ENCODE peak calls at places on chromosomes 11 and 22, in five cellular contexts. One of them, this sample, is unnamed.

GRCh38 chr11:122275513-122275912 is 159.5 kb upstream of the BLID start:
- DNase-seq in BE2C: no peak
- DNase-seq in HCT116: no peak
- DNase-seq in SK-N-SH: no peak
- DNase-seq in neural crest cell: no peak
- DNase-seq in this sample: no peak

GRCh38 chr11:69948256-69949141 is 129.3 kb upstream of the FGF3 start:
- DNase-seq in BE2C: peak
- DNase-seq in HCT116: peak
- DNase-seq in SK-N-SH: peak
- DNase-seq in neural crest cell: no peak
- DNase-seq in this sample: no peak

GRCh38 chr11:128474036-128474874 is 113.1 kb downstream of the ETS1 start:
- DNase-seq in BE2C: no peak
- DNase-seq in HCT116: no peak
- DNase-seq in SK-N-SH: no peak
- DNase-seq in neural crest cell: no peak
- DNase-seq in this sample: no peak

GRCh38 chr22:50606126-50606525 is 5.5 kb downstream of the MAPK8IP2 start:
- DNase-seq in BE2C: no peak
- DNase-seq in HCT116: no peak
- DNase-seq in SK-N-SH: no peak
- DNase-seq in neural crest cell: no peak
- DNase-seq in this sample: no peak

GRCh38 chr11:107929611-107930200 is 1.5 kb downstream of the RAB39A start:
- DNase-seq in BE2C: peak
- DNase-seq in HCT116: no peak
- DNase-seq in SK-N-SH: peak
- DNase-seq in neural crest cell: no peak
- DNase-seq in this sample: no peak

GRCh38 chr11:57622263-57622662 is 24.8 kb downstream of the SERPING1 start:
- DNase-seq in BE2C: no peak
- DNase-seq in HCT116: no peak
- DNase-seq in SK-N-SH: no peak
- DNase-seq in neural crest cell: no peak
- DNase-seq in this sample: no peak

GRCh38 chr11:109085708-109086373 is 336.1 kb upstream of the C11orf87 start:
- DNase-seq in BE2C: no peak
- DNase-seq in HCT116: no peak
- DNase-seq in SK-N-SH: no peak
- DNase-seq in neural crest cell: no peak
- DNase-seq in this sample: peak

GRCh38 chr11:70497536-70498075 is 99.3 kb downstream of the CTTN start:
- DNase-seq in BE2C: peak
- DNase-seq in HCT116: no peak
- DNase-seq in SK-N-SH: no peak
- DNase-seq in neural crest cell: no peak
- DNase-seq in this sample: no peak

GRCh38 chr22:26479043-26479791 is 4.4 kb downstream of the HPS4 start:
- DNase-seq in BE2C: no peak
- DNase-seq in HCT116: no peak
- DNase-seq in SK-N-SH: no peak
- DNase-seq in neural crest cell: no peak
- DNase-seq in this sample: no peak

GRCh38 chr11:6612816-6613136 is 760 bp upstream of the TAF10 start:
- DNase-seq in BE2C: no peak
- DNase-seq in HCT116: peak
- DNase-seq in SK-N-SH: peak
- DNase-seq in neural crest cell: peak
- DNase-seq in this sample: no peak

GRCh38 chr11:65053826-65054503 is 4.4 kb downstream of the NAALADL1 start:
- DNase-seq in BE2C: no peak
- DNase-seq in HCT116: no peak
- DNase-seq in SK-N-SH: no peak
- DNase-seq in neural crest cell: no peak
- DNase-seq in this sample: no peak

GRCh38 chr22:41910599-41911291 is 4.1 kb downstream of the SHISA8 start:
- DNase-seq in BE2C: peak
- DNase-seq in HCT116: no peak
- DNase-seq in SK-N-SH: peak
- DNase-seq in neural crest cell: no peak
- DNase-seq in this sample: no peak

GRCh38 chr11:77471520-77472234 is 2.2 kb downstream of the PAK1 start:
- DNase-seq in BE2C: peak
- DNase-seq in HCT116: no peak
- DNase-seq in SK-N-SH: peak
- DNase-seq in neural crest cell: peak
- DNase-seq in this sample: no peak

GRCh38 chr11:2366733-2367132 is 10.4 kb upstream of the CD81 start:
- DNase-seq in BE2C: no peak
- DNase-seq in HCT116: no peak
- DNase-seq in SK-N-SH: no peak
- DNase-seq in neural crest cell: no peak
- DNase-seq in this sample: no peak

GRCh38 chr11:861105-861479 is 18.4 kb downstream of the TSPAN4 start:
- DNase-seq in BE2C: no peak
- DNase-seq in HCT116: no peak
- DNase-seq in SK-N-SH: no peak
- DNase-seq in neural crest cell: no peak
- DNase-seq in this sample: no peak

GRCh38 chr22:49406879-49407587 is 420.6 kb downstream of the BRD1 start:
- DNase-seq in BE2C: no peak
- DNase-seq in HCT116: no peak
- DNase-seq in SK-N-SH: no peak
- DNase-seq in neural crest cell: no peak
- DNase-seq in this sample: no peak

GRCh38 chr11:64331569-64332371 is 8.2 kb upstream of the CCDC88B start:
- DNase-seq in BE2C: peak
- DNase-seq in HCT116: peak
- DNase-seq in SK-N-SH: peak
- DNase-seq in neural crest cell: no peak
- DNase-seq in this sample: peak

GRCh38 chr11:59857444-59858434 is 8.5 kb downstream of the TCN1 start:
- DNase-seq in BE2C: no peak
- DNase-seq in HCT116: peak
- DNase-seq in SK-N-SH: no peak
- DNase-seq in neural crest cell: no peak
- DNase-seq in this sample: no peak

GRCh38 chr11:121067453-121067852 is 33.6 kb upstream of the TECTA start:
- DNase-seq in BE2C: no peak
- DNase-seq in HCT116: no peak
- DNase-seq in SK-N-SH: no peak
- DNase-seq in neural crest cell: no peak
- DNase-seq in this sample: peak

GRCh38 chr11:116376054-116376453 is 396.7 kb downstream of the BUD13 start:
- DNase-seq in BE2C: no peak
- DNase-seq in HCT116: no peak
- DNase-seq in SK-N-SH: no peak
- DNase-seq in neural crest cell: no peak
- DNase-seq in this sample: no peak

GRCh38 chr11:33033493-33033892 is 5.9 kb upstream of the TCP11L1 start:
- DNase-seq in BE2C: no peak
- DNase-seq in HCT116: no peak
- DNase-seq in SK-N-SH: no peak
- DNase-seq in neural crest cell: no peak
- DNase-seq in this sample: no peak

GRCh38 chr11:32779131-32779530 is 15.3 kb downstream of the CCDC73 start:
- DNase-seq in BE2C: no peak
- DNase-seq in HCT116: no peak
- DNase-seq in SK-N-SH: no peak
- DNase-seq in neural crest cell: no peak
- DNase-seq in this sample: no peak

GRCh38 chr22:33606495-33606894 is 313.8 kb downstream of the LARGE1 start:
- DNase-seq in BE2C: no peak
- DNase-seq in HCT116: no peak
- DNase-seq in SK-N-SH: no peak
- DNase-seq in neural crest cell: no peak
- DNase-seq in this sample: no peak

GRCh38 chr11:65258988-65259387 is 2.8 kb upstream of the POLA2 start:
- DNase-seq in BE2C: no peak
- DNase-seq in HCT116: no peak
- DNase-seq in SK-N-SH: no peak
- DNase-seq in neural crest cell: no peak
- DNase-seq in this sample: no peak

GRCh38 chr11:113533425-113533698 is 58.2 kb upstream of the DRD2 start:
- DNase-seq in BE2C: peak
- DNase-seq in HCT116: no peak
- DNase-seq in SK-N-SH: no peak
- DNase-seq in neural crest cell: no peak
- DNase-seq in this sample: no peak

GRCh38 chr22:43384863-43385262 is 27.0 kb upstream of the MPPED1 start:
- DNase-seq in BE2C: no peak
- DNase-seq in HCT116: no peak
- DNase-seq in SK-N-SH: no peak
- DNase-seq in neural crest cell: no peak
- DNase-seq in this sample: no peak

GRCh38 chr11:120001161-120002135 is 136.5 kb downstream of the TRIM29 start:
- DNase-seq in BE2C: peak
- DNase-seq in HCT116: no peak
- DNase-seq in SK-N-SH: peak
- DNase-seq in neural crest cell: no peak
- DNase-seq in this sample: no peak

GRCh38 chr11:27357250-27357649 is 5.8 kb downstream of the CCDC34 start:
- DNase-seq in BE2C: no peak
- DNase-seq in HCT116: no peak
- DNase-seq in SK-N-SH: no peak
- DNase-seq in neural crest cell: no peak
- DNase-seq in this sample: no peak

GRCh38 chr11:62727833-62728721 is at the start of gene TTC9C:
- DNase-seq in BE2C: peak
- DNase-seq in HCT116: peak
- DNase-seq in SK-N-SH: peak
- DNase-seq in neural crest cell: peak
- DNase-seq in this sample: peak

GRCh38 chr11:62737196-62737595 is 8.9 kb downstream of the TTC9C start:
- DNase-seq in BE2C: no peak
- DNase-seq in HCT116: no peak
- DNase-seq in SK-N-SH: no peak
- DNase-seq in neural crest cell: no peak
- DNase-seq in this sample: no peak

GRCh38 chr11:62727007-62727832 is at the start of gene HNRNPUL2:
- DNase-seq in BE2C: peak
- DNase-seq in HCT116: peak
- DNase-seq in SK-N-SH: peak
- DNase-seq in neural crest cell: peak
- DNase-seq in this sample: peak

GRCh38 chr11:62732830-62733229 is 4.5 kb downstream of the TTC9C start:
- DNase-seq in BE2C: no peak
- DNase-seq in HCT116: no peak
- DNase-seq in SK-N-SH: no peak
- DNase-seq in neural crest cell: no peak
- DNase-seq in this sample: no peak
- TF ChIP-seq CTCF in BE2C: peak
- TF ChIP-seq CTCF in HCT116: peak
- TF ChIP-seq CTCF in SK-N-SH: peak
- TF ChIP-seq CTCF in neural crest cell: peak
- TF ChIP-seq CTCF in this sample: no peak

GRCh38 chr11:133835258-133836075 is 9.8 kb downstream of the SPATA19 start:
- DNase-seq in BE2C: peak
- DNase-seq in HCT116: peak
- DNase-seq in SK-N-SH: peak
- DNase-seq in neural crest cell: peak
- DNase-seq in this sample: no peak
- TF ChIP-seq CTCF in BE2C: peak
- TF ChIP-seq CTCF in HCT116: peak
- TF ChIP-seq CTCF in SK-N-SH: peak
- TF ChIP-seq CTCF in neural crest cell: peak
- TF ChIP-seq CTCF in this sample: no peak

GRCh38 chr11:75402002-75402773 is 2.9 kb downstream of the RPS3 start:
- DNase-seq in BE2C: no peak
- DNase-seq in HCT116: no peak
- DNase-seq in SK-N-SH: no peak
- DNase-seq in neural crest cell: no peak
- DNase-seq in this sample: no peak

GRCh38 chr11:75398906-75399305 is 412 bp upstream of the RPS3 start:
- DNase-seq in BE2C: no peak
- DNase-seq in HCT116: no peak
- DNase-seq in SK-N-SH: no peak
- DNase-seq in neural crest cell: no peak
- DNase-seq in this sample: no peak

GRCh38 chr11:75403037-75403436 is 3.7 kb downstream of the RPS3 start:
- DNase-seq in BE2C: no peak
- DNase-seq in HCT116: no peak
- DNase-seq in SK-N-SH: no peak
- DNase-seq in neural crest cell: no peak
- DNase-seq in this sample: no peak

GRCh38 chr11:75400110-75400865 is 970 bp downstream of the RPS3 start:
- DNase-seq in BE2C: no peak
- DNase-seq in HCT116: no peak
- DNase-seq in SK-N-SH: no peak
- DNase-seq in neural crest cell: no peak
- DNase-seq in this sample: no peak

GRCh38 chr11:75399344-75400109 is at the start of gene RPS3:
- DNase-seq in BE2C: peak
- DNase-seq in HCT116: peak
- DNase-seq in SK-N-SH: peak
- DNase-seq in neural crest cell: peak
- DNase-seq in this sample: peak
- TF ChIP-seq CTCF in BE2C: peak
- TF ChIP-seq CTCF in HCT116: no peak
- TF ChIP-seq CTCF in SK-N-SH: peak
- TF ChIP-seq CTCF in neural crest cell: no peak
- TF ChIP-seq CTCF in this sample: peak

GRCh38 chr11:44941286-44942021 is 9.2 kb downstream of the TP53I11 start:
- DNase-seq in BE2C: no peak
- DNase-seq in HCT116: no peak
- DNase-seq in SK-N-SH: no peak
- DNase-seq in neural crest cell: no peak
- DNase-seq in this sample: no peak

GRCh38 chr11:44938066-44938691 is 12.5 kb downstream of the TP53I11 start:
- DNase-seq in BE2C: peak
- DNase-seq in HCT116: no peak
- DNase-seq in SK-N-SH: no peak
- DNase-seq in neural crest cell: no peak
- DNase-seq in this sample: no peak

GRCh38 chr11:44940835-44941234 is 9.8 kb downstream of the TP53I11 start:
- DNase-seq in BE2C: no peak
- DNase-seq in HCT116: no peak
- DNase-seq in SK-N-SH: no peak
- DNase-seq in neural crest cell: no peak
- DNase-seq in this sample: no peak

GRCh38 chr11:44940424-44940823 is 10.3 kb downstream of the TP53I11 start:
- DNase-seq in BE2C: no peak
- DNase-seq in HCT116: no peak
- DNase-seq in SK-N-SH: no peak
- DNase-seq in neural crest cell: no peak
- DNase-seq in this sample: no peak

DNA sequence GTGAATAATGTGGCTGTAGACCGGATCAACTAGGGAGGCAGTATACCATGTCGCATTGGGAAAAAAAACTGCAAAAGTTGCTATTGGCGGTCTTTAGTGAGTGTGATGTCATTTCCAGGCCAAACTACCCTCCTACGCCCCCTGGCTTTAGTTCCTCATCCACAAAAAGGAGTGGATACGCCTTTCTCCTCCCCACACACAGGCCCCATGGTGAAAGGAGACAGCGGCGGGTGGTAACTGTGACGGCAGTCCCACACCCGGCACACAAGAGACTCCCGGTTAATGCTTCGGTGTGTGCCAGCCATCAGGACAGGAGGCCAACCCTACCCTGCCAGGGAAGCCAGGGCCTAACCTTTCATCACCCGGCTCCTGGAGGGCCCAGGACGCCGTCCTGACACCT is 11.0 kb downstream of the TP53I11 start:
- DNase-seq in BE2C: no peak
- DNase-seq in HCT116: no peak
- DNase-seq in SK-N-SH: no peak
- DNase-seq in neural crest cell: peak
- DNase-seq in this sample: no peak
- TF ChIP-seq CTCF in BE2C: peak
- TF ChIP-seq CTCF in HCT116: peak
- TF ChIP-seq CTCF in SK-N-SH: peak
- TF ChIP-seq CTCF in neural crest cell: no peak
- TF ChIP-seq CTCF in this sample: peak

This sample was measured in AG09319.